ENCODE peak calls at places on chromosomes 11 and 22, in ten cellular contexts. One of them, this sample, is unnamed. For H3K4me1, the result is how much of the 10 kb centered on the place peaks cover.

GRCh38 chr22:32255217-32255616 is at the start of gene SLC5A4:
- DNase-seq in colonic mucosa: no peak
- DNase-seq in Karpas-422: no peak
- DNase-seq in upper lobe of right lung: no peak
- DNase-seq in neuronal stem cell: no peak
- DNase-seq in suprapubic skin: no peak
- DNase-seq in fibroblast of lung: no peak
- DNase-seq in kidney: no peak
- DNase-seq in CD4-positive, alpha-beta memory T cell: no peak
- DNase-seq in spleen: no peak
- DNase-seq in this sample: no peak

GRCh38 chr11:65776196-65776595 is 4.6 kb downstream of the AP5B1 start:
- DNase-seq in spleen: peak
- DNase-seq in suprapubic skin: peak
- DNase-seq in Karpas-422: no peak
- DNase-seq in CD4-positive, alpha-beta memory T cell: no peak
- DNase-seq in colonic mucosa: no peak
- DNase-seq in fibroblast of lung: no peak
- DNase-seq in kidney: no peak
- DNase-seq in upper lobe of right lung: peak
- DNase-seq in neuronal stem cell: no peak
- DNase-seq in this sample: no peak

GRCh38 chr11:35250192-35250591 is 111.2 kb downstream of the CD44 start:
- DNase-seq in upper lobe of right lung: no peak
- DNase-seq in spleen: no peak
- DNase-seq in colonic mucosa: no peak
- DNase-seq in suprapubic skin: no peak
- DNase-seq in fibroblast of lung: no peak
- DNase-seq in CD4-positive, alpha-beta memory T cell: no peak
- DNase-seq in Karpas-422: no peak
- DNase-seq in kidney: no peak
- DNase-seq in neuronal stem cell: no peak
- DNase-seq in this sample: no peak

GRCh38 chr11:44970293-44970692 is 19.6 kb upstream of the TP53I11 start:
- DNase-seq in spleen: no peak
- DNase-seq in CD4-positive, alpha-beta memory T cell: no peak
- DNase-seq in fibroblast of lung: no peak
- DNase-seq in neuronal stem cell: no peak
- DNase-seq in Karpas-422: no peak
- DNase-seq in upper lobe of right lung: no peak
- DNase-seq in suprapubic skin: no peak
- DNase-seq in kidney: no peak
- DNase-seq in colonic mucosa: no peak
- DNase-seq in this sample: no peak

GRCh38 chr11:44568706-44569473 is 3.4 kb downstream of the CD82 start:
- DNase-seq in CD4-positive, alpha-beta memory T cell: peak
- DNase-seq in suprapubic skin: peak
- DNase-seq in spleen: peak
- DNase-seq in upper lobe of right lung: peak
- DNase-seq in colonic mucosa: peak
- DNase-seq in Karpas-422: no peak
- DNase-seq in kidney: peak
- DNase-seq in neuronal stem cell: no peak
- DNase-seq in fibroblast of lung: peak
- DNase-seq in this sample: peak

GRCh38 chr11:114251797-114252327 is 44.3 kb upstream of the NNMT start:
- DNase-seq in upper lobe of right lung: no peak
- DNase-seq in neuronal stem cell: no peak
- DNase-seq in colonic mucosa: no peak
- DNase-seq in spleen: no peak
- DNase-seq in suprapubic skin: no peak
- DNase-seq in Karpas-422: no peak
- DNase-seq in kidney: no peak
- DNase-seq in fibroblast of lung: no peak
- DNase-seq in CD4-positive, alpha-beta memory T cell: no peak
- DNase-seq in this sample: no peak

GRCh38 chr22:22431271-22432220 is 77.0 kb downstream of the ZNF280B start:
- DNase-seq in fibroblast of lung: peak
- DNase-seq in kidney: no peak
- DNase-seq in suprapubic skin: no peak
- DNase-seq in spleen: peak
- DNase-seq in CD4-positive, alpha-beta memory T cell: peak
- DNase-seq in neuronal stem cell: peak
- DNase-seq in colonic mucosa: peak
- DNase-seq in upper lobe of right lung: no peak
- DNase-seq in Karpas-422: peak
- DNase-seq in this sample: peak

GRCh38 chr11:44382118-44382517 is 72.2 kb upstream of the ALX4 start:
- DNase-seq in kidney: no peak
- DNase-seq in Karpas-422: no peak
- DNase-seq in colonic mucosa: no peak
- DNase-seq in spleen: no peak
- DNase-seq in neuronal stem cell: no peak
- DNase-seq in fibroblast of lung: no peak
- DNase-seq in upper lobe of right lung: no peak
- DNase-seq in CD4-positive, alpha-beta memory T cell: no peak
- DNase-seq in suprapubic skin: no peak
- DNase-seq in this sample: no peak

GRCh38 chr11:4190519-4190918 is 95.9 kb downstream of the RRM1 start:
- DNase-seq in CD4-positive, alpha-beta memory T cell: no peak
- DNase-seq in upper lobe of right lung: no peak
- DNase-seq in colonic mucosa: no peak
- DNase-seq in spleen: no peak
- DNase-seq in suprapubic skin: no peak
- DNase-seq in fibroblast of lung: no peak
- DNase-seq in Karpas-422: no peak
- DNase-seq in kidney: no peak
- DNase-seq in neuronal stem cell: no peak
- DNase-seq in this sample: no peak

GRCh38 chr11:86804871-86805415 is 4.6 kb downstream of the PRSS23 start:
- DNase-seq in fibroblast of lung: no peak
- DNase-seq in kidney: no peak
- DNase-seq in Karpas-422: no peak
- DNase-seq in neuronal stem cell: no peak
- DNase-seq in spleen: no peak
- DNase-seq in suprapubic skin: no peak
- DNase-seq in upper lobe of right lung: no peak
- DNase-seq in CD4-positive, alpha-beta memory T cell: no peak
- DNase-seq in colonic mucosa: no peak
- DNase-seq in this sample: no peak
- H3K4me1 ChIP-seq in fibroblast of lung: under half
- H3K4me1 ChIP-seq in kidney: under half
- H3K4me1 ChIP-seq in Karpas-422: under half
- H3K4me1 ChIP-seq in neuronal stem cell: under half
- H3K4me1 ChIP-seq in spleen: under half
- H3K4me1 ChIP-seq in suprapubic skin: under half
- H3K4me1 ChIP-seq in upper lobe of right lung: under half
- H3K4me1 ChIP-seq in CD4-positive, alpha-beta memory T cell: under half
- H3K4me1 ChIP-seq in colonic mucosa: under half
- H3K4me1 ChIP-seq in this sample: under half

DNA sequence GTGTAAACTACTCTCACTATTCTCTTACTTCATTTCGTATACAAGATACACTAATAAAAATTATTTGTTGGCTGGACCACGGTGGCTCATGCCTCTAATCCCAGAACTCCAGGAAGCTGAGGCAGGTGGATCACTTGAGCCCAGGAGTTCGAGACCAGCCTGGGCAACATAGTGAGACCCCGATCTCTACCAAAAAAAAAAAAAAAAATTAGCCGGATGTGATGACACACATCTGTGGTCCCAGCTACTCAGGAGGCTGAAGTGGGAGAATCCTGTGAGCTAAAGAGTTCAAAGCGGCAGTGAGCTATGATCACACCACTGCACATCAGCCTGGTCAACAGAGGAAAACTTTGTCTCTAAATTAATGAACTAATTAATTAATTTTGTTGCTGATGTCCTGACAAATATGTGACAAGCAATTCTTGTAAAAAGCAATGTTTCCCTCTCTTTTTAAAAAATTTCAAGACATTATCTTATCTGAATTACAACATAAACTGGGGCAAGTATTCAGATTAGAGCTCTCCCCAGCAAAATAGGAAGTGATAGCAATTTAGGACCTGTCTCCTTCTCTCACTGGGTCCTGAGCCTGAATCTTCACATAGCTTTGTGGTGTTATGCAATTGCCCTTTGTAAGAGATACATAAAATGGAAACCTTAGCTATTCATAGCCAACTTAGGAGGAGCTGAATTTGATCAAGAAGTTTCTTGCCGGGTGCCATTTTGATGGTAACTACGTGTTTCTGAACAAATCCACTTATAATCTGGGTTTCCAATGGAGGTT is 17.6 kb upstream of the TMA7B start:
- DNase-seq in upper lobe of right lung: no peak
- DNase-seq in colonic mucosa: no peak
- DNase-seq in spleen: no peak
- DNase-seq in kidney: no peak
- DNase-seq in CD4-positive, alpha-beta memory T cell: no peak
- DNase-seq in suprapubic skin: no peak
- DNase-seq in fibroblast of lung: no peak
- DNase-seq in neuronal stem cell: no peak
- DNase-seq in Karpas-422: no peak
- DNase-seq in this sample: no peak
- H3K4me1 ChIP-seq in upper lobe of right lung: under half
- H3K4me1 ChIP-seq in colonic mucosa: under half
- H3K4me1 ChIP-seq in spleen: under half
- H3K4me1 ChIP-seq in kidney: under half
- H3K4me1 ChIP-seq in CD4-positive, alpha-beta memory T cell: half or more
- H3K4me1 ChIP-seq in suprapubic skin: under half
- H3K4me1 ChIP-seq in fibroblast of lung: under half
- H3K4me1 ChIP-seq in neuronal stem cell: under half
- H3K4me1 ChIP-seq in Karpas-422: under half
- H3K4me1 ChIP-seq in this sample: under half

DNA sequence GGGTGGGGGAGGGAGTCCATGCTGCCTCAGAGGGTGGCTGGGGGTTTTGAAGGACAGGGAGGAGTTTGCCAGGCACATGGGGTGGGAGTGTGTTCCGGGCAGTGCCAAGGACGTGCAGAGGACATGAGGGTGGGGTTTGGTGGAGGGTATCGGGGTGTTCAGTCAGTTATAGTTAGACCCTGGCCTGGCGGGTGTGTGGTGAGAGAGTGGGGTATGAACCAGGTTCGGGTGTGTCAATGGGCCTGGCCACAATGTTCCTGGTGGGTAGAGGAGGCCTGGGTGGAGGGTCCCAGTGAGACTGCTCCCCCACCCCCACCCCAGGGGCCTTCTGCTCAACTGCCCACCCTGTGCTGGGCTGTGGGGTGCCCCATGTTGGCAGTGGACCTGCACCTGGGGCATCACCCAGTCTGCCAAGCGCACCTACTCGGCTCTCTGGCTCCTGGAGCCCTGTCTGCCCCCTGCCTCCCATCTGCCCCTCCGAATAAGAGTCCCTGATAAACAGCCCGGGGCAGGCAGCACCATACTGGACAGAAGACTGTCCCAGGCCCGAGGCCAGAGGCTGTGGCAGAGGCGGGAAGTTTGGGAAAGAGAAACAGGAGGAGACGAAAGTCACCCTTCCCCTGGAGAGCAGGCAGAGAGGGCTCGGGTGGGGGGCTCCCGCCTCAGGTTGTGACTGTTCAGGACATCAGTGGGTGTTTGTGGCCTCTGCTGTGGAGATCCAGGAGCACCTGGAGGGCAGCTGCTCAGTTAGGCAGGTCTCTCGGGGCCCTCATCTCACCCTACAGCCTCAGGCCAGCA is 4.1 kb downstream of the PIM3 start:
- DNase-seq in Karpas-422: no peak
- DNase-seq in CD4-positive, alpha-beta memory T cell: no peak
- DNase-seq in fibroblast of lung: no peak
- DNase-seq in upper lobe of right lung: peak
- DNase-seq in neuronal stem cell: no peak
- DNase-seq in spleen: peak
- DNase-seq in kidney: peak
- DNase-seq in colonic mucosa: peak
- DNase-seq in suprapubic skin: peak
- DNase-seq in this sample: peak
- H3K4me1 ChIP-seq in Karpas-422: under half
- H3K4me1 ChIP-seq in CD4-positive, alpha-beta memory T cell: under half
- H3K4me1 ChIP-seq in fibroblast of lung: under half
- H3K4me1 ChIP-seq in upper lobe of right lung: half or more
- H3K4me1 ChIP-seq in neuronal stem cell: under half
- H3K4me1 ChIP-seq in spleen: half or more
- H3K4me1 ChIP-seq in kidney: under half
- H3K4me1 ChIP-seq in colonic mucosa: under half
- H3K4me1 ChIP-seq in suprapubic skin: half or more
- H3K4me1 ChIP-seq in this sample: under half

GRCh38 chr22:19194751-19195536 is 16.4 kb upstream of the SLC25A1 start:
- DNase-seq in kidney: peak
- DNase-seq in fibroblast of lung: no peak
- DNase-seq in suprapubic skin: no peak
- DNase-seq in spleen: no peak
- DNase-seq in neuronal stem cell: no peak
- DNase-seq in CD4-positive, alpha-beta memory T cell: no peak
- DNase-seq in Karpas-422: no peak
- DNase-seq in colonic mucosa: no peak
- DNase-seq in upper lobe of right lung: no peak
- DNase-seq in this sample: no peak

GRCh38 chr22:19197997-19198865 is 19.7 kb upstream of the SLC25A1 start:
- DNase-seq in kidney: no peak
- DNase-seq in suprapubic skin: no peak
- DNase-seq in CD4-positive, alpha-beta memory T cell: no peak
- DNase-seq in upper lobe of right lung: no peak
- DNase-seq in fibroblast of lung: no peak
- DNase-seq in Karpas-422: no peak
- DNase-seq in neuronal stem cell: no peak
- DNase-seq in spleen: no peak
- DNase-seq in colonic mucosa: no peak
- DNase-seq in this sample: no peak

GRCh38 chr22:19195796-19196731 is 17.5 kb upstream of the SLC25A1 start:
- DNase-seq in suprapubic skin: no peak
- DNase-seq in kidney: peak
- DNase-seq in CD4-positive, alpha-beta memory T cell: no peak
- DNase-seq in upper lobe of right lung: no peak
- DNase-seq in fibroblast of lung: no peak
- DNase-seq in spleen: peak
- DNase-seq in neuronal stem cell: no peak
- DNase-seq in Karpas-422: no peak
- DNase-seq in colonic mucosa: no peak
- DNase-seq in this sample: no peak

GRCh38 chr22:19196841-19197612 is 18.5 kb upstream of the SLC25A1 start:
- DNase-seq in spleen: no peak
- DNase-seq in kidney: peak
- DNase-seq in colonic mucosa: no peak
- DNase-seq in fibroblast of lung: no peak
- DNase-seq in suprapubic skin: no peak
- DNase-seq in upper lobe of right lung: no peak
- DNase-seq in CD4-positive, alpha-beta memory T cell: no peak
- DNase-seq in neuronal stem cell: no peak
- DNase-seq in Karpas-422: no peak
- DNase-seq in this sample: no peak

DNA sequence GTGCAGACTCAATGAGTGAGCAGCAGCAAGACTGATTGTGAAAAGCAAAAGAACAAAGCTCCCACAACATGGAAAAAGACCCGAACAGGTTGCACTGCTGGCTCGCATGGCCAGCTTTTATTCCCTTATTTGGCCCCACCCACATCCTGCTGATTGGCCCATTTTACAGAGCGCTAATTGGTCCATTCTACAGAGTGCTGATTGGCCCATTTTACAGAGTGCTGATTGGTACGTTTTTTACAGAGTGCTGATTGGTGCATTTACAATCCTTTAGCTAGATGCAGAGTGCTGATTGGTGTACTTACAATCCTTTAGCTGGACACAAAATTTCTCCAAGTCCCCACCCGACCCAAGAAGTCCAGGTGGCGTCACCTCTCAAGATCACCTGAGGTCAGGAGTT is 15.3 kb upstream of the SLC25A1 start:
- DNase-seq in spleen: no peak
- DNase-seq in CD4-positive, alpha-beta memory T cell: no peak
- DNase-seq in kidney: peak
- DNase-seq in suprapubic skin: no peak
- DNase-seq in neuronal stem cell: no peak
- DNase-seq in colonic mucosa: no peak
- DNase-seq in Karpas-422: no peak
- DNase-seq in fibroblast of lung: no peak
- DNase-seq in upper lobe of right lung: no peak
- DNase-seq in this sample: no peak
- H3K4me1 ChIP-seq in spleen: under half
- H3K4me1 ChIP-seq in CD4-positive, alpha-beta memory T cell: under half
- H3K4me1 ChIP-seq in kidney: under half
- H3K4me1 ChIP-seq in suprapubic skin: under half
- H3K4me1 ChIP-seq in neuronal stem cell: under half
- H3K4me1 ChIP-seq in colonic mucosa: under half
- H3K4me1 ChIP-seq in Karpas-422: under half
- H3K4me1 ChIP-seq in fibroblast of lung: under half
- H3K4me1 ChIP-seq in upper lobe of right lung: under half
- H3K4me1 ChIP-seq in this sample: under half

This sample was measured in tibial artery.